ENCODE peak calls at places on chromosomes 2 and 18, in six cellular contexts. M is CD8-positive, alpha-beta memory T cell; H is left ventricle myocardium inferior; O is left lung; U is NT2/D1; Y is hepatocyte. V is an unnamed sample.

GRCh38 chr2:189297446-189297845 is 117.9 kb upstream of the COL5A2 start:
- DNase-seq in U (no peak), M (no peak), H (no peak), O (no peak), Y (no peak), V (no peak)

GRCh38 chr18:3605562-3606443 is 155.8 kb downstream of the TGIF1 start:
- DNase-seq in Y (peak; percentile 38), U (no peak), O (no peak), M (peak; percentile 57), H (no peak), V (no peak)

GRCh38 chr2:147389218-147389617 is 455.6 kb upstream of the ACVR2A start:
- DNase-seq in M (no peak), U (no peak), Y (no peak), O (peak; percentile 32), H (no peak), V (no peak)

GRCh38 chr2:105779394-105779793 is 34.7 kb downstream of the NCK2 start:
- DNase-seq in U (no peak), H (no peak), Y (no peak), M (no peak), O (no peak), V (no peak)

GRCh38 chr2:178761759-178762371 is 45.4 kb downstream of the TTN start:
- DNase-seq in Y (peak; percentile 77), O (no peak), M (peak; percentile 3), U (peak; percentile 40), H (no peak), V (no peak)

GRCh38 chr18:7946724-7947377 is 379.7 kb downstream of the PTPRM start:
- DNase-seq in U (no peak), Y (peak; percentile 73), M (no peak), H (no peak), O (no peak), V (no peak)

GRCh38 chr2:231250146-231250545 is 51.7 kb downstream of the ARMC9 start:
- DNase-seq in O (no peak), U (no peak), Y (no peak), M (no peak), H (no peak), V (no peak)

GRCh38 chr2:75707901-75708300 is 2.8 kb downstream of the GCFC2 start:
- DNase-seq in Y (no peak), H (no peak), O (no peak), U (no peak), M (no peak), V (no peak)

GRCh38 chr18:10488022-10488421 is 33.6 kb downstream of the APCDD1 start:
- DNase-seq in M (no peak), U (no peak), H (no peak), Y (no peak), O (no peak), V (no peak)

GRCh38 chr2:37622434-37623202 is 48.8 kb downstream of the CDC42EP3 start:
- DNase-seq in Y (no peak), M (no peak), O (no peak), H (no peak), U (no peak), V (no peak)
- H3K4me1 ChIP-seq in Y (peaks cover 10% of the 10 kb centered on the region), M (peaks cover 63% of the 10 kb centered on the region), O (peaks cover 30% of the 10 kb centered on the region), H (peaks cover 22% of the 10 kb centered on the region), U (no peaks in the 10 kb centered on the region), V (peaks cover 7% of the 10 kb centered on the region)

GRCh38 chr18:48730010-48730409 is 191.2 kb downstream of the CTIF start:
- DNase-seq in U (no peak), M (no peak), H (no peak), O (no peak), Y (no peak), V (no peak)

GRCh38 chr18:48729421-48729820 is 190.6 kb downstream of the CTIF start:
- DNase-seq in H (no peak), O (no peak), M (no peak), U (no peak), Y (no peak), V (no peak)

GRCh38 chr18:48728204-48728833 is 189.5 kb downstream of the CTIF start:
- DNase-seq in U (no peak), H (no peak), O (peak; percentile 80), M (no peak), Y (no peak), V (peak; percentile 54)

GRCh38 chr18:48725596-48725995 is 186.8 kb downstream of the CTIF start:
- DNase-seq in M (no peak), H (no peak), O (no peak), Y (no peak), U (no peak), V (no peak)

DNA sequence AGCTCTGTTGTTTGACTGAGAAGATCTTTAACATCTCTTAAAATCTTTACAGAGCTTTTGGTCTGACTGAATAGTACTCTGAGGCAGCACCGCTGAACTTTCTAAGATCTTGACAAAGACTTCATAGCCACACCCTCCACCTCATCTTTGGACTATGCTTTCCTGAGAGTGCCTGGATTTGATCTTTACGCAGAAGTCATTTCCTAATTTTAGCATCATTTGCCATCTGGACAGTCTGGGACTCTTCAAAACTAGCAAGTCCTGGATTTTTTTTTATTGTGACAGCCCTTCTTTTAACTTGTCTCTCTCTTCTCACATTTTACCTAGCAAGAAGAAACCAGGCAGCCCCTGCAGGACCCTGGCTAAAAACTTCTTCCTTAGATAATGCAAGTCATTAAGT is 188.9 kb downstream of the CTIF start:
- DNase-seq in O (no peak), U (no peak), Y (no peak), H (no peak), M (no peak), V (no peak)
- H3K4me1 ChIP-seq in O (no peaks in the 10 kb centered on the region), U (peaks cover 2% of the 10 kb centered on the region), Y (no peaks in the 10 kb centered on the region), H (peaks cover 28% of the 10 kb centered on the region), M (no peaks in the 10 kb centered on the region), V (peaks cover 14% of the 10 kb centered on the region)

GRCh38 chr2:71336384-71336783 is 4.8 kb downstream of the ZNF638 start:
- DNase-seq in H (no peak), M (no peak), O (no peak), U (no peak), Y (no peak), V (no peak)
- H3K4me1 ChIP-seq in H (peaks cover 98% of the 10 kb centered on the region), M (peaks cover 73% of the 10 kb centered on the region), O (peaks cover 84% of the 10 kb centered on the region), U (no peaks in the 10 kb centered on the region), Y (peaks cover 18% of the 10 kb centered on the region), V (peaks cover 79% of the 10 kb centered on the region)

DNA sequence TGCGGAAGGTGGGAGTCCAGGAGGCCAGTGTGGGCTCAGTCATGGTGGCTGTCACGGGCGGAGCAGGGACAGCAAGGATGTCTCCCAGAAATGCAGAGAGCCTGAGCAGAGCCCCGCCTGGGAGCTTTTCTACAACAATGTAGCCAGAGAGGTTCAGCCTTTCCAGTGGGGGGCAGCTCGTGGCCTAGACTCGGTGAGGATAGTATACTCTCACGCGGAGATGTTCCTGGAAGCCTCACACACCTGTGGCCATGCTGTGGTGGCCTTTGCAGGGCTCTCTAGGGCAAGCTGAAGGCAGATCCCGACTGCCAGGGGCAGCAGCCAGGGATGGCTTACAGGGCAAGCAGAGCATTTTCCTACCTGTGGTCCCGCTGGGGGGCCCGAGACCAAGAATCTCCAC is 244.1 kb downstream of the LDLRAD4 start:
- DNase-seq in H (no peak), U (no peak), M (no peak), Y (no peak), O (no peak), V (no peak)
- H3K4me1 ChIP-seq in H (peaks cover 32% of the 10 kb centered on the region), U (peaks cover 2% of the 10 kb centered on the region), M (peaks cover 42% of the 10 kb centered on the region), Y (no peaks in the 10 kb centered on the region), O (peaks cover 31% of the 10 kb centered on the region), V (peaks cover 5% of the 10 kb centered on the region)

DNA sequence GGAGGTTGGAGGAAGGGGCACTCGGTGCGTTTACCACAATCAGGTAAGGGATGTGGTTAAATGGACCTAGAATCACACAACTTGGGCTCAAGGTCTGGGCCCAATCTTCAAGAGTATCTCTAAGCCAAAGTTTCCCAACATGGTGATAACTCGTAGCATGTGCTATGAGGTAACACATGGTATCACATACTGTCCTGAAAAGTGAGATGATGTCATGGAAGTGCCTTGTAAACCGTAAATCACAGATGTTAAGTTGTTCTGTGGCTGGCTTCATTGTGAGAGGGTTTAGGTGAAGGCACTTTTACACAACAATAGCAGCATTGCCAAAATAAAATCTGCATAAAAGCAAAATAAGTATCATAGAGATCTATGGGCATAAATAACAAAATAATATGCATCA is 551.8 kb downstream of the PLCL1 start:
- DNase-seq in O (no peak), Y (no peak), U (no peak), H (no peak), M (no peak), V (no peak)
- H3K4me1 ChIP-seq in O (no peaks in the 10 kb centered on the region), Y (no peaks in the 10 kb centered on the region), U (no peaks in the 10 kb centered on the region), H (no peaks in the 10 kb centered on the region), M (no peaks in the 10 kb centered on the region), V (no peaks in the 10 kb centered on the region)

DNA sequence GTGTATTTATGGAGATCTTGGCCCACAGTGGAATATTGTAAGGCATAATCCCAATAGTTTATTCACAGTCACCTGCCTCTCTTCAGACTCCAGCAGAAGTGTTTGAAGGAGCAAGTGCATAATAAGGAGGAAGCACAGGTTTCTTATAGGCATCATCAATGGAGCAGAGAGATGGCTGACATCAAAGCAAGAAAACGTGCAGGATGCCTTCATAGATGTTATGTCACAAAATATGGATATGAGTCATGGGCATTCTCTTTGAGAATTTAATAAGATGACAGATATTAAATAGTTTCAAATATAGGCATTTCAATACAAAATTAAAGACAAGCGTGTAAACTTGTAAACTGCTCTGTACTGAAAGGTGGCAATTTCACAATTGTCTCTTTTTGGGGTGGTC is 4.0 kb upstream of the RND3 start:
- DNase-seq in U (no peak), H (no peak), Y (no peak), O (no peak), M (no peak), V (no peak)
- H3K4me1 ChIP-seq in U (no peaks in the 10 kb centered on the region), H (peaks cover 7% of the 10 kb centered on the region), Y (no peaks in the 10 kb centered on the region), O (no peaks in the 10 kb centered on the region), M (peaks cover 3% of the 10 kb centered on the region), V (no peaks in the 10 kb centered on the region)

DNA sequence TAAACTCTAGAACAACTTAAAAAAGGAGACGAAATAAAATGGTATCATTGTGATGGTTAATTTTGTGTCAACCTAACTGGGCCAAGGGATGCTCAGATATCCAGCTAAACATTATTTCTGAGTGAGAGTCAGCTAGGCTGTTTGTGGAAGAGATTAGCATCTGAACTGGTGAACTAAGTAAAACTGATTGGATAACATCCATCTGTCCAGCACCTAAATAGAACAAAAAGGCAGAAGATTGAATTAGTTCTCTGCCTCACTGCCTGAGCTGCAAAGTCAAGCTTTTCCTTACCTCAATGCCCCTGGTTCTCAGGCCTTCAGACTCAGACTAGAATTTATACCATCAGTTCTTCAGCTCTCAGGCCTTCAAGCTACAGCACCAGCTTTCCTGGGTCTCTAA is 30.0 kb downstream of the PPP3R1 start:
- DNase-seq in Y (no peak), M (no peak), H (no peak), U (no peak), O (no peak), V (no peak)
- H3K4me1 ChIP-seq in Y (peaks cover 12% of the 10 kb centered on the region), M (peaks cover 69% of the 10 kb centered on the region), H (peaks cover 90% of the 10 kb centered on the region), U (no peaks in the 10 kb centered on the region), O (peaks cover 77% of the 10 kb centered on the region), V (peaks cover 70% of the 10 kb centered on the region)

DNA sequence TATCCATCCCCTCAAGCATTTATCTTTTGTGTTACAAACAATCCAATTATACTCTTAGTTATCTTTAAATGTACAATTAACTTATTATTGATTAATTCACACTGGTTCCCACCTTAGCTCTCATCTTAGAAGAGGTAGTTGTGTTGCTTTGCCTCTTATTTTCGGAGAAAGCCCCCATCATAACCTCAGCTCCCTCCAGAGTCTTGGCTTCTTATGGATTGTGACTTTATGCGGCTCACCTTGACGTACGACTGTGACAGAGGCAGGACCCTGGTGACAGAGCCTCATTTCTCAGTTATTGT is 132.9 kb downstream of the SPTBN1 start:
- DNase-seq in O (no peak), M (no peak), Y (no peak), H (no peak), U (no peak), V (no peak)
- H3K4me1 ChIP-seq in O (peaks cover 89% of the 10 kb centered on the region), M (peaks cover 90% of the 10 kb centered on the region), Y (peaks cover 43% of the 10 kb centered on the region), H (peaks cover 99% of the 10 kb centered on the region), U (no peaks in the 10 kb centered on the region), V (peaks cover 69% of the 10 kb centered on the region)